ENCODE peak calls at places on chromosome 7, in four cellular contexts. One of them, this sample, is unnamed.

GRCh38 chr7:87000344-87000743 is 59.1 kb downstream of the ELAPOR2 start:
- DNase-seq in GM12878: no peak
- DNase-seq in HepG2: no peak
- DNase-seq in K562: no peak
- DNase-seq in this sample: no peak

GRCh38 chr7:24129597-24129996 is 154.4 kb upstream of the NPY start:
- DNase-seq in GM12878: no peak
- DNase-seq in HepG2: no peak
- DNase-seq in K562: no peak
- DNase-seq in this sample: no peak

GRCh38 chr7:127907110-127907509 is 124.1 kb downstream of the LRRC4 start:
- DNase-seq in GM12878: no peak
- DNase-seq in HepG2: no peak
- DNase-seq in K562: no peak
- DNase-seq in this sample: no peak

GRCh38 chr7:91263359-91264082 is 712 bp upstream of the FZD1 start:
- DNase-seq in GM12878: no peak
- DNase-seq in HepG2: no peak
- DNase-seq in K562: peak
- DNase-seq in this sample: no peak

GRCh38 chr7:123666492-123666891 is 10.8 kb downstream of the LMOD2 start:
- DNase-seq in GM12878: no peak
- DNase-seq in HepG2: no peak
- DNase-seq in K562: no peak
- DNase-seq in this sample: no peak

GRCh38 chr7:114708646-114709045 is 213.2 kb upstream of the MDFIC start:
- DNase-seq in GM12878: no peak
- DNase-seq in HepG2: no peak
- DNase-seq in K562: no peak
- DNase-seq in this sample: no peak

GRCh38 chr7:25073451-25073850 is 51.6 kb downstream of the CYCS start:
- DNase-seq in GM12878: no peak
- DNase-seq in HepG2: peak
- DNase-seq in K562: no peak
- DNase-seq in this sample: no peak

GRCh38 chr7:131109011-131109756 is 218.5 kb upstream of the MKLN1 start:
- DNase-seq in GM12878: no peak
- DNase-seq in HepG2: no peak
- DNase-seq in K562: peak
- DNase-seq in this sample: no peak

GRCh38 chr7:30886608-30887011 is 25.0 kb upstream of the AQP1 start:
- DNase-seq in GM12878: no peak
- DNase-seq in HepG2: no peak
- DNase-seq in K562: no peak
- DNase-seq in this sample: no peak

GRCh38 chr7:17583786-17584185 is 285.3 kb downstream of the AHR start:
- DNase-seq in GM12878: no peak
- DNase-seq in HepG2: no peak
- DNase-seq in K562: no peak
- DNase-seq in this sample: no peak

GRCh38 chr7:78792624-78793023 is 660.8 kb downstream of the MAGI2 start:
- DNase-seq in GM12878: no peak
- DNase-seq in HepG2: no peak
- DNase-seq in K562: no peak
- DNase-seq in this sample: no peak

GRCh38 chr7:33411000-33411399 is 281.6 kb downstream of the BBS9 start:
- DNase-seq in GM12878: no peak
- DNase-seq in HepG2: no peak
- DNase-seq in K562: no peak
- DNase-seq in this sample: no peak

DNA sequence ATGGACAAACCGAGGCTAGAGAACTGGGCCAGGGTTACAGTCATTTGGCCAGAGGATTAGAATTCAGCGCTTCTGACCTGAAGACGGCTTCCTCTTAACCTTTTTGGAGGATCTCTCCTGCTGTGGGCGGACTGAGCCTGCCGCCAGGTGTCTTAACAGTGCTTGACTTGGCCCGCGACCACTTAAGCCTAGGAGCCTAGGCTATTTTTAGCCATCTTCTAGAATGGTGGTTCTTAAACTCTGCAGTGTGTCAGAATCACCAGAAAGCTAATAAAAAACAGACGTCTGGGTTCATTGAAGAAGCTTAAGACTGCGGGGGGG is 722 bp downstream of the MDH2 start:
- DNase-seq in GM12878: no peak
- DNase-seq in HepG2: no peak
- DNase-seq in K562: no peak
- DNase-seq in this sample: no peak
- TF ChIP-seq CTCF in GM12878: peak
- TF ChIP-seq CTCF in HepG2: peak
- TF ChIP-seq CTCF in K562: no peak
- TF ChIP-seq CTCF in this sample: peak

DNA sequence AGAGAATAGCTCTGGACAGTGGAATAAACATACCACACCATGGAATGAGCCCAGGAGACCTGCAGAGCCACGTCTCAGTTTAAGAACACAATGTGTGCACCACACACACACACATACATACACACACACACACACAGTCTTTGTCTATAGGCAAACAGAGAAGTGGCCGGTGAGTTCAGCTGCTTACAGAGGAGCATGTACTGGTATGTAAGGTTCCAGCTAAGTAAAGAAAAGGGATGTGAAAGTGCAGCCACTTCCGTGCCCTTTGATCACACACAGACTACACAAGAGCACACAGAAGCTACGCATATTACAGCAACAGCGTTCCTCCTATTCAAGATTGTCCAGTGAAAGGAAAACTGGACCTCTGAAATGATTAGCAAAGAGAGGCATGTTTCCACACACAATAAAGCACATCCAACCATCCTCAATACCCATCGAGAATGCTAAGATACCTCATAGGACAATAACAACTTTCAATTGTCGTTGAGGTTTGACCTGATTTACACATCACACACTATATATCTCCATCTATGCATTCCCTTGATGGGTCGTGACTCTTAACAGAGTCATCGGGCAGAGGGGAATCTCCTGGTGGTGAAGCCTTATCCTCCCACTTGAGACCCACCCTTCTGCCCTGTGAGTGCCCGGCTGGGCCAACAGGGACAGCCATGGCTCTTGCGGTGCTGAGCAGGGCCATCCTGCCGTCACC is 23.5 kb downstream of the SLC35B4 start:
- DNase-seq in GM12878: peak
- DNase-seq in HepG2: peak
- DNase-seq in K562: no peak
- DNase-seq in this sample: no peak
- TF ChIP-seq REST in GM12878: no peak
- TF ChIP-seq REST in HepG2: no peak
- TF ChIP-seq REST in K562: no peak
- TF ChIP-seq REST in this sample: no peak

GRCh38 chr7:45921381-45921698 is 268 bp upstream of the IGFBP3 start:
- DNase-seq in GM12878: no peak
- DNase-seq in HepG2: no peak
- DNase-seq in K562: no peak
- DNase-seq in this sample: no peak

GRCh38 chr7:45919231-45919825 is 1.7 kb downstream of the IGFBP3 start:
- DNase-seq in GM12878: no peak
- DNase-seq in HepG2: no peak
- DNase-seq in K562: no peak
- DNase-seq in this sample: no peak

GRCh38 chr7:45919947-45920542 is 1.0 kb downstream of the IGFBP3 start:
- DNase-seq in GM12878: no peak
- DNase-seq in HepG2: no peak
- DNase-seq in K562: no peak
- DNase-seq in this sample: no peak

GRCh38 chr7:45921699-45922519 is 837 bp upstream of the IGFBP3 start:
- DNase-seq in GM12878: no peak
- DNase-seq in HepG2: peak
- DNase-seq in K562: peak
- DNase-seq in this sample: peak

DNA sequence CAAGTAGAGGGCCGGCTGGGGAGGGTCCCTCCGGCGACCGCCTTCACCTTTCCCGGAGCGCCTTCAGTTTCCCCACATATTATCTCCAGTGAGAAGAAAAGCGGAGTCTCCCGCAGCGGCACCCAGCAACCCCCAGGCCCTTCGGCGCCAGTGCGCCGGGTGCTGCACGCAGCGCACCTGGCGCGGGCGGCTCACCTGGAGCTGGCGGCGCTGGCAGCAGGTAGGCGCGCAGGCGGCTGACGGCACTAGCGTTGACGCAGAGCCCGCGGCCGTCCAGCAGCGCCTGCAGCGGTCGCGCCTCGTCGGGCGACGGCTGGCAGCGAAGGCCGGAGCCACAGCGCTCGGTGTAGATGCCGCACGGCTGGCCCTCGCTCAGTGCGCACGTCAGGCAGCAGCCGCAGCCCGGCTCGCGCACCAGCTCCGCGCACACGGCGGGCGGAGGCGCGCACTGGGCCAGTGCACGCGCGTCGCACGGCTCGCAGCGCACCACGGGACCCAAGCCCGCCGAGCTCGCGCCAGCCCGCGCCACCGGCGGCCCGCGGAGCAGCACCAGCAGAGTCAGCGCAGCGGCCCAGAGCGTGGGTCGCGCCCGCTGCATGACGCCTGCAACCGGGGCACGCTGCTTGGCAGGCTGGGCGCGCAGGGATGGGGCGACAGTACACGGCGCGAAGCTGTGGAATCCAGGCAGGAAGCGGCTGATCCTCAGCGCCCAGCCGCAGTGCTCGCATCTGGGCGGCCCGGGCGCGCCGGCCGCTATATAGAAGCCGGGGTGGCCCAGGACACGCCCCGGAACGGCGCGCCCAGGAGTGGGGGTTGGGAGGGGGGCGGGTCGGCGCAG is at the start of gene IGFBP3:
- DNase-seq in GM12878: no peak
- DNase-seq in HepG2: no peak
- DNase-seq in K562: no peak
- DNase-seq in this sample: no peak
- TF ChIP-seq ZNF274 in GM12878: no peak
- TF ChIP-seq ZNF274 in HepG2: no peak
- TF ChIP-seq ZNF274 in K562: no peak
- TF ChIP-seq ZNF274 in this sample: no peak

GRCh38 chr7:116438274-116438673 is 61.3 kb upstream of the CAV2 start:
- DNase-seq in GM12878: no peak
- DNase-seq in HepG2: peak
- DNase-seq in K562: no peak
- DNase-seq in this sample: no peak
- TF ChIP-seq CTCF in GM12878: no peak
- TF ChIP-seq CTCF in HepG2: no peak
- TF ChIP-seq CTCF in K562: peak
- TF ChIP-seq CTCF in this sample: peak

DNA sequence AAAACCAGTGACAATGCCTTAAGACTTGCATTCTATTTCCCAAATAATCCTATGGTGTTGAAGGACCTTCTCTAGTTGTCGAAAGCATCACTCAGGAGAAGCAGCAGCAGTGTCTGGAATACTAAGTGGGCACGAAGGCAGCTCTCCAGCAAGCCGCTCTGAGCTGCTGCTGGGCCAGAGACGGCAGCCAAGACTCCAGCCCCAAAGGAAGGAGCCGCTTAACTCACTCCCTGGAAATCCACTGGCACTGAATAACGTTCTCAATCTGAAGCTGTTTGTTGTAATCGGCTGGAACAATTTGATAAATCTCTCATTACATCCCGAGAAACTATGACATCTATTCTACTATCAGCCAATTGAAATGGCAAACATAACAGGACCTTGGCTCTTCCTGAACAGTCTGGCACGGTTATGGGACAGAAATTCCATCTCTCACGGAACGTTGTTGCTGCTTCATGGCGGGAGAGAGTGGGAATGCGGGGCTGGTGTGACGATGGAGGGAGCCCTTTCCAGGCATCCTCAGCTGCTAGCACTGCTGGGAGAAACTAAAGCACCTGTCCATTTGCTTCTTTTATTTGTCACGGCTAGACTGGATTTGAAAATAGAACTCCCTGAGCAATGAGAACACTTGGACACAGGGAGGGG is 331.5 kb upstream of the RNF32 start:
- DNase-seq in GM12878: no peak
- DNase-seq in HepG2: no peak
- DNase-seq in K562: no peak
- DNase-seq in this sample: no peak
- TF ChIP-seq REST in GM12878: no peak
- TF ChIP-seq REST in HepG2: no peak
- TF ChIP-seq REST in K562: no peak
- TF ChIP-seq REST in this sample: no peak

GRCh38 chr7:128962837-128963236 is 25.1 kb downstream of the IRF5 start:
- DNase-seq in GM12878: no peak
- DNase-seq in HepG2: no peak
- DNase-seq in K562: no peak
- DNase-seq in this sample: no peak
- TF ChIP-seq ZNF274 in GM12878: no peak
- TF ChIP-seq ZNF274 in HepG2: no peak
- TF ChIP-seq ZNF274 in K562: no peak
- TF ChIP-seq ZNF274 in this sample: no peak

DNA sequence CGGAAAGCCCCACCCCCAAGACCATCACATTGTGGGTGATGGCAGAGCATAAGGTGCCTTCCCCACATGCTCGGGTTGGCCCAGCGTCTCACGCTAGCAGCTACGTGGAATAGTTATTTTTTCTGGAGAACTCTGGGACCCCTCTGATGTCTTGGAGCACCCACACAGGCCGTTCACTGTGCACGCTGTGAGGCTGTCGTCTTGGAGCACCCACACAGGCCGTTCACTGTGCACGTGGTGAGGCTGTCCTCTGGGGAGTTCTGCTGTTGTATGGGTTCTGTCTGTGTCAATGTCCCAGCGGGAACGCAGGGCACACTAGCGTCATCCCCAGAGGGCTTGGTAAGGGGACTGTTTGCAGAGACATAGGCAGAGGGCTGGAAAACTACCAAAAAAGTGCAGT is 38.8 kb upstream of the FAM20C start:
- DNase-seq in GM12878: no peak
- DNase-seq in HepG2: no peak
- DNase-seq in K562: no peak
- DNase-seq in this sample: no peak
- TF ChIP-seq CTCF in GM12878: no peak
- TF ChIP-seq CTCF in HepG2: no peak
- TF ChIP-seq CTCF in K562: no peak
- TF ChIP-seq CTCF in this sample: no peak

DNA sequence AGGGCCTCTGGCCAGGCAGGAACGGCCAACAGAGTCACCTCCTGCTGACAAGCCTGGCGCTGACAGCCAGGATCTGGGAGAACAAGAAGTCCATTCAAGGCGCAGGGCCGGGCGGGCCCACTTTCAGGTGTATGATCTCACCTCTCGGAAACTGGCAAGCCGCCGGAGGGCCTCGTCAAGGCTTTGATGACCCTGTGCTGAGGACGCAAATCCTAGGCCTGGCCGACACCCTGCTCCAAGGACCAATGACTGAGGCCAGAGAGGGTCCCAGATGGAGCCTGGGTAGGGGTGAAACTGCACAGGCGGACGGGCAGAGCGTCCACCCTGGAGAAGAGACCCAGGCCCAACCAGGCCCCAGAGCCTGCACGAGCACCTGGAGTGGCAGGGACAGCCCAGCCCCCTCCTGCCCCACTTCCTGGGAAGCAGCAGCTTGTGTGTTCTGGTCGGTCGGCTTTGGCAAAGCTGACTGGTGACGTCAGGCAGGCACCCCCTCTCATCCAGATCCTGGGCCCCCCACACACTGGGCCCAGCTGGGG is 30.6 kb downstream of the MYL10 start:
- DNase-seq in GM12878: no peak
- DNase-seq in HepG2: peak
- DNase-seq in K562: no peak
- DNase-seq in this sample: peak
- TF ChIP-seq REST in GM12878: no peak
- TF ChIP-seq REST in HepG2: no peak
- TF ChIP-seq REST in K562: no peak
- TF ChIP-seq REST in this sample: no peak